ENCODE peak calls at places on chromosomes 2 and 18, in seven cellular contexts. S is MM.1S, C is mammary epithelial cell, O is endothelial cell of umbilical vein, I is GM23338, V is fibroblast of lung, B is GM23248. J is an unnamed sample.

GRCh38 chr2:106581755-106582430 is 94.7 kb downstream of the CD8B2 start:
- DNase-seq in V (peak; percentile 55), O (no peak), I (peak; percentile 55), B (peak; percentile 91), C (peak; percentile 47), S (peak; percentile 75), J (peak; percentile 41)

GRCh38 chr2:191677091-191677645 is 768 bp upstream of the NABP1 start:
- DNase-seq in V (peak; percentile 87), O (peak; percentile 74), B (peak; percentile 93), I (peak; percentile 27), C (peak; percentile 48), S (peak; percentile 65), J (peak; percentile 53)

GRCh38 chr18:58114766-58115165 is 70.7 kb downstream of the NEDD4L start:
- DNase-seq in V (no peak), B (no peak), C (no peak), O (no peak), I (no peak), S (no peak), J (no peak)

GRCh38 chr2:138071720-138072719 is 107.7 kb downstream of the HNMT start:
- DNase-seq in I (no peak), O (no peak), C (peak; percentile 100), V (peak; percentile 37), B (no peak), S (no peak), J (no peak)

GRCh38 chr2:239629936-239630617 is 229.3 kb upstream of the HDAC4 start:
- DNase-seq in I (no peak), S (no peak), B (peak; percentile 85), V (no peak), C (no peak), O (no peak), J (peak; percentile 15)

GRCh38 chr2:45000341-45000901 is 8.8 kb downstream of the SIX2 start:
- DNase-seq in O (no peak), S (no peak), V (no peak), I (peak; percentile 88), B (no peak), C (no peak), J (no peak)

GRCh38 chr2:77807531-77808215 is 285.5 kb upstream of the LRRTM4 start:
- DNase-seq in V (no peak), C (no peak), O (no peak), B (no peak), I (no peak), S (no peak), J (no peak)

GRCh38 chr2:217142649-217143266 is 282.9 kb upstream of the TNP1 start:
- DNase-seq in I (peak; percentile 75), V (no peak), B (peak; percentile 26), C (peak; percentile 17), S (no peak), O (peak; percentile 46), J (peak; percentile 41)

GRCh38 chr2:195612515-195613495 is 44.2 kb upstream of the SLC39A10 start:
- DNase-seq in O (peak; percentile 72), V (peak; percentile 44), S (no peak), C (peak; percentile 78), B (peak; percentile 75), I (peak; percentile 95), J (no peak)

GRCh38 chr2:3356799-3357198 is 20.8 kb downstream of the EIPR1 start:
- DNase-seq in O (no peak), C (no peak), S (no peak), I (peak; percentile 41), V (no peak), B (no peak), J (no peak)

GRCh38 chr2:31196622-31197021 is 20.7 kb downstream of the CAPN14 start:
- DNase-seq in V (no peak), I (no peak), C (peak; percentile 38), B (no peak), O (no peak), S (no peak), J (no peak)

GRCh38 chr2:38658613-38659012 is 7.3 kb upstream of the GALM start:
- DNase-seq in O (no peak), I (no peak), C (no peak), S (no peak), B (no peak), V (no peak), J (no peak)

GRCh38 chr18:45636110-45636509 is 20.8 kb downstream of the SLC14A2 start:
- DNase-seq in O (no peak), C (peak; percentile 35), I (no peak), V (no peak), B (peak; percentile 13), S (no peak), J (no peak)

GRCh38 chr2:163713534-163714311 is 22.1 kb downstream of the FIGN start:
- DNase-seq in B (no peak), V (no peak), C (no peak), O (no peak), I (peak; percentile 47), S (no peak), J (no peak)

GRCh38 chr18:73340135-73340934 is 472.5 kb upstream of the NETO1 start:
- DNase-seq in O (no peak), V (peak; percentile 17), B (peak; percentile 37), I (no peak), S (peak; percentile 6), C (peak; percentile 24), J (no peak)

GRCh38 chr2:62524293-62524941 is 18.4 kb upstream of the TMEM17 start:
- DNase-seq in I (no peak), V (no peak), S (no peak), O (peak; percentile 45), C (no peak), B (no peak), J (no peak)

GRCh38 chr2:102000813-102001766 is 9.3 kb downstream of the IL1R2 start:
- DNase-seq in C (peak; percentile 41), S (no peak), I (no peak), V (no peak), B (no peak), O (no peak), J (no peak)

GRCh38 chr2:3627500-3628100 is 30.4 kb upstream of the ALLC start:
- DNase-seq in S (no peak), O (no peak), C (no peak), V (no peak), I (no peak), B (no peak), J (no peak)

GRCh38 chr2:181143790-181144300 is 163.4 kb downstream of the UBE2E3 start:
- DNase-seq in S (no peak), O (no peak), B (no peak), V (no peak), C (no peak), I (no peak), J (peak; percentile 39)

GRCh38 chr2:1157107-1157506 is 206.5 kb downstream of the SNTG2 start:
- DNase-seq in B (no peak), V (no peak), O (no peak), S (no peak), I (no peak), C (no peak), J (no peak)

GRCh38 chr2:101463885-101464653 is 10.8 kb downstream of the RFX8 start:
- DNase-seq in B (peak; percentile 93), S (no peak), I (no peak), O (peak; percentile 95), V (peak; percentile 94), C (no peak), J (no peak)

GRCh38 chr18:65567372-65567771 is 183.4 kb upstream of the CDH7 start:
- DNase-seq in B (no peak), O (no peak), C (no peak), S (no peak), V (no peak), I (peak; percentile 46), J (no peak)

GRCh38 chr2:144707927-144708326 is 188.0 kb upstream of the ZEB2 start:
- DNase-seq in C (no peak), V (no peak), S (no peak), I (no peak), O (no peak), B (no peak), J (no peak)

GRCh38 chr2:164061129-164061746 is 325.4 kb upstream of the FIGN start:
- DNase-seq in B (peak; percentile 47), O (peak; percentile 61), I (peak; percentile 88), S (peak; percentile 57), C (peak; percentile 28), V (peak; percentile 48), J (peak; percentile 20)

GRCh38 chr2:207423886-207424285 is 105.9 kb upstream of the CREB1 start:
- DNase-seq in I (no peak), C (peak; percentile 83), V (peak; percentile 87), O (no peak), B (peak; percentile 82), S (peak; percentile 91), J (peak; percentile 39)

GRCh38 chr18:37380546-37381110 is 185.0 kb downstream of the CELF4 start:
- DNase-seq in V (no peak), S (no peak), C (no peak), B (no peak), O (no peak), I (no peak), J (no peak)

GRCh38 chr18:37383036-37383788 is 182.4 kb downstream of the CELF4 start:
- DNase-seq in C (no peak), S (no peak), I (peak; percentile 49), O (no peak), B (peak; percentile 54), V (no peak), J (no peak)

GRCh38 chr18:37378616-37379015 is 187.0 kb downstream of the CELF4 start:
- DNase-seq in I (no peak), O (no peak), V (no peak), B (no peak), S (no peak), C (no peak), J (no peak)

GRCh38 chr18:37383789-37384151 is 181.8 kb downstream of the CELF4 start:
- DNase-seq in C (no peak), I (no peak), B (no peak), O (no peak), V (no peak), S (no peak), J (no peak)

GRCh38 chr18:37381554-37381953 is 184.0 kb downstream of the CELF4 start:
- DNase-seq in I (peak; percentile 20), O (no peak), V (no peak), C (no peak), B (no peak), S (no peak), J (no peak)
- H3K27me3 ChIP-seq in I (no peaks in the 10 kb centered on the region), O (no peaks in the 10 kb centered on the region), V (peaks cover 3% of the 10 kb centered on the region), C (peaks cover 3% of the 10 kb centered on the region), B (peaks cover 15% of the 10 kb centered on the region), S (peaks cover 4% of the 10 kb centered on the region), J (peaks cover 17% of the 10 kb centered on the region)

GRCh38 chr2:43762286-43762685 is 11.6 kb upstream of the DYNC2LI1 start:
- DNase-seq in S (no peak), B (no peak), V (no peak), C (no peak), O (no peak), I (no peak), J (no peak)
- H2AFZ ChIP-seq in S (no peak overlapping the region), B (no peak overlapping the region), V (no peak overlapping the region), C (no peak overlapping the region), O (no peak overlapping the region), I (no peak overlapping the region), J (no peak overlapping the region)

DNA sequence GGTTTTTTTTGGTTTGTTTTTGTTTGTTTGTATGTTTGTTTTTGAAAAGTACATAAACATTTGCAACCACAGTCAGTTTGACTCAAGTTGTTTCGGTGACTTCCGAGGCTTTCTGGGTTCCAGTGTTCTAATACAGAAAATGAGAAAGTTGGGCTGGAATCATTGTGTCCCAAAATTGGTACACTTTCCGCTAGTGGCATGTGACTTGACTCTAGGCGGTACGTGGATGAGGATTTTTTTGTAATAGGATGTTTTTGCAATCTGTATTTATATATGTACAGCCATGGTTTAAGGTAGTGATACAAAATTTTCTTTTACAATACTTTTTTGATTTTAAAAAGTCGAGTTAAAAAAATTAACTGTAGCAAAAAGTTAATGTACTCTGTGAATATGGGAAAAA is 1.7 kb downstream of the MFF start:
- DNase-seq in V (no peak), S (peak; percentile 18), C (no peak), B (peak; percentile 19), O (no peak), I (no peak), J (no peak)
- H3K4me1 ChIP-seq in V (no peaks in the 10 kb centered on the region), S (peaks cover 5% of the 10 kb centered on the region), C (peaks cover 12% of the 10 kb centered on the region), B (peaks cover 31% of the 10 kb centered on the region), O (peaks cover 12% of the 10 kb centered on the region), I (peaks cover 33% of the 10 kb centered on the region), J (peaks cover 35% of the 10 kb centered on the region)

GRCh38 chr2:127226520-127227263 is 6.6 kb upstream of the CYP27C1 start:
- DNase-seq in S (no peak), C (peak; percentile 92), V (peak; percentile 92), I (no peak), B (peak; percentile 91), O (peak; percentile 83), J (no peak)
- H3K27me3 ChIP-seq in S (no peaks in the 10 kb centered on the region), C (no peaks in the 10 kb centered on the region), V (peaks cover 14% of the 10 kb centered on the region), I (no peaks in the 10 kb centered on the region), B (no peaks in the 10 kb centered on the region), O (peaks cover 7% of the 10 kb centered on the region), J (peaks cover 4% of the 10 kb centered on the region)

J was measured in DND-41.